ENCODE peak calls at places on chromosomes 3 and 15, in four cellular contexts. One of them, this sample, is unnamed.

GRCh38 chr3:61932499-61932898 is 371.1 kb downstream of the PTPRG start:
- DNase-seq in kidney: no peak
- DNase-seq in keratinocyte: no peak
- DNase-seq in heart left ventricle: no peak
- DNase-seq in this sample: no peak

GRCh38 chr15:81945014-81945615 is 100.7 kb downstream of the MEX3B start:
- DNase-seq in heart left ventricle: no peak
- DNase-seq in kidney: no peak
- DNase-seq in keratinocyte: no peak
- DNase-seq in this sample: no peak

GRCh38 chr3:9826815-9827574 is 16.8 kb downstream of the RPUSD3 start:
- DNase-seq in kidney: no peak
- DNase-seq in heart left ventricle: no peak
- DNase-seq in keratinocyte: no peak
- DNase-seq in this sample: peak; percentile 63

GRCh38 chr3:12004741-12005513 is 739 bp downstream of the SYN2 start:
- DNase-seq in keratinocyte: no peak
- DNase-seq in kidney: no peak
- DNase-seq in heart left ventricle: no peak
- DNase-seq in this sample: no peak

GRCh38 chr15:65518633-65519285 is 1.3 kb upstream of the DPP8 start:
- DNase-seq in keratinocyte: no peak
- DNase-seq in kidney: no peak
- DNase-seq in heart left ventricle: no peak
- DNase-seq in this sample: no peak

GRCh38 chr3:165191476-165191875 is 4.7 kb downstream of the SLITRK3 start:
- DNase-seq in kidney: no peak
- DNase-seq in keratinocyte: no peak
- DNase-seq in heart left ventricle: no peak
- DNase-seq in this sample: no peak

GRCh38 chr3:50120364-50121095 is 31.8 kb downstream of the RBM5 start:
- DNase-seq in keratinocyte: no peak
- DNase-seq in heart left ventricle: no peak
- DNase-seq in kidney: peak; percentile 59
- DNase-seq in this sample: no peak

GRCh38 chr3:143067201-143067600 is 52.4 kb upstream of the CHST2 start:
- DNase-seq in heart left ventricle: no peak
- DNase-seq in keratinocyte: no peak
- DNase-seq in kidney: no peak
- DNase-seq in this sample: no peak

GRCh38 chr3:56754753-56755365 is 46.9 kb downstream of the ARHGEF3 start:
- DNase-seq in heart left ventricle: peak; percentile 34
- DNase-seq in kidney: peak; percentile 76
- DNase-seq in keratinocyte: no peak
- DNase-seq in this sample: no peak

GRCh38 chr15:68317281-68318007 is 39.9 kb downstream of the FEM1B start:
- DNase-seq in keratinocyte: no peak
- DNase-seq in heart left ventricle: no peak
- DNase-seq in kidney: peak; percentile 43
- DNase-seq in this sample: no peak

GRCh38 chr15:20356444-20357138 is 185.0 kb downstream of the GOLGA6L6 start:
- DNase-seq in heart left ventricle: peak; percentile 59
- DNase-seq in kidney: peak; percentile 83
- DNase-seq in keratinocyte: no peak
- DNase-seq in this sample: peak; percentile 91

GRCh38 chr3:119258915-119259314 is 18.2 kb upstream of the B4GALT4 start:
- DNase-seq in heart left ventricle: no peak
- DNase-seq in keratinocyte: no peak
- DNase-seq in kidney: no peak
- DNase-seq in this sample: no peak

GRCh38 chr3:133827136-133827535 is 21.5 kb downstream of the SRPRB start:
- DNase-seq in kidney: no peak
- DNase-seq in keratinocyte: no peak
- DNase-seq in heart left ventricle: no peak
- DNase-seq in this sample: no peak

GRCh38 chr3:127172670-127173515 is 20.0 kb upstream of the PRR23E start:
- DNase-seq in kidney: peak; percentile 69
- DNase-seq in keratinocyte: no peak
- DNase-seq in heart left ventricle: no peak
- DNase-seq in this sample: peak; percentile 38

GRCh38 chr3:39170461-39170860 is 17.1 kb upstream of the CSRNP1 start:
- DNase-seq in heart left ventricle: no peak
- DNase-seq in keratinocyte: no peak
- DNase-seq in kidney: no peak
- DNase-seq in this sample: no peak

GRCh38 chr3:62557450-62557849 is 184.1 kb upstream of the FEZF2 start:
- DNase-seq in keratinocyte: no peak
- DNase-seq in heart left ventricle: no peak
- DNase-seq in kidney: no peak
- DNase-seq in this sample: no peak

GRCh38 chr15:90059208-90059985 is 42.9 kb downstream of the IDH2 start:
- DNase-seq in kidney: peak; percentile 87
- DNase-seq in heart left ventricle: peak; percentile 78
- DNase-seq in keratinocyte: no peak
- DNase-seq in this sample: no peak

GRCh38 chr3:23735062-23735461 is 70.7 kb upstream of the UBE2E1 start:
- DNase-seq in kidney: no peak
- DNase-seq in keratinocyte: no peak
- DNase-seq in heart left ventricle: no peak
- DNase-seq in this sample: peak; percentile 52

GRCh38 chr3:54572197-54572895 is 355.5 kb downstream of the LRTM1 start:
- DNase-seq in kidney: no peak
- DNase-seq in heart left ventricle: no peak
- DNase-seq in keratinocyte: peak; percentile 5
- DNase-seq in this sample: no peak

GRCh38 chr3:160667452-160667851 is 9.5 kb upstream of the ARL14 start:
- DNase-seq in heart left ventricle: no peak
- DNase-seq in kidney: no peak
- DNase-seq in keratinocyte: peak; percentile 13
- DNase-seq in this sample: peak; percentile 98

GRCh38 chr15:43187544-43188155 is 2.4 kb downstream of the CCNDBP1 start:
- DNase-seq in heart left ventricle: no peak
- DNase-seq in kidney: no peak
- DNase-seq in keratinocyte: peak; percentile 41
- DNase-seq in this sample: peak; percentile 76

GRCh38 chr3:193930247-193930646 is 205.7 kb upstream of the HES1 start:
- DNase-seq in kidney: no peak
- DNase-seq in keratinocyte: no peak
- DNase-seq in heart left ventricle: no peak
- DNase-seq in this sample: no peak

GRCh38 chr15:40088929-40089755 is 19.5 kb downstream of the BMF start:
- DNase-seq in kidney: peak; percentile 50
- DNase-seq in keratinocyte: no peak
- DNase-seq in heart left ventricle: peak; percentile 27
- DNase-seq in this sample: no peak

GRCh38 chr3:10235551-10235950 is 12.7 kb upstream of the TATDN2 start:
- DNase-seq in keratinocyte: no peak
- DNase-seq in kidney: no peak
- DNase-seq in heart left ventricle: no peak
- DNase-seq in this sample: no peak

GRCh38 chr3:139846729-139847128 is 88.3 kb upstream of the CLSTN2 start:
- DNase-seq in heart left ventricle: no peak
- DNase-seq in keratinocyte: no peak
- DNase-seq in kidney: no peak
- DNase-seq in this sample: no peak

GRCh38 chr3:48820626-48821324 is 26.9 kb downstream of the PRKAR2A start:
- DNase-seq in heart left ventricle: peak; percentile 29
- DNase-seq in keratinocyte: no peak
- DNase-seq in kidney: no peak
- DNase-seq in this sample: peak; percentile 45

GRCh38 chr15:99956022-99956775 is 223.0 kb upstream of the LYSMD4 start:
- DNase-seq in kidney: no peak
- DNase-seq in keratinocyte: peak; percentile 38
- DNase-seq in heart left ventricle: no peak
- DNase-seq in this sample: no peak

GRCh38 chr3:52310861-52311566 is 5.1 kb upstream of the DNAH1 start:
- DNase-seq in keratinocyte: no peak
- DNase-seq in kidney: no peak
- DNase-seq in heart left ventricle: no peak
- DNase-seq in this sample: no peak

GRCh38 chr3:63847718-63848450 is 15.7 kb downstream of the THOC7 start:
- DNase-seq in heart left ventricle: no peak
- DNase-seq in kidney: no peak
- DNase-seq in keratinocyte: no peak
- DNase-seq in this sample: peak; percentile 58

GRCh38 chr15:81013396-81013929 is 12.7 kb downstream of the TLNRD1 start:
- DNase-seq in heart left ventricle: no peak
- DNase-seq in keratinocyte: no peak
- DNase-seq in kidney: no peak
- DNase-seq in this sample: no peak

GRCh38 chr15:63904042-63904441 is 70.3 kb upstream of the HERC1 start:
- DNase-seq in kidney: no peak
- DNase-seq in heart left ventricle: no peak
- DNase-seq in keratinocyte: no peak
- DNase-seq in this sample: no peak

GRCh38 chr3:11655188-11655928 is 11.6 kb upstream of the VGLL4 start:
- DNase-seq in kidney: no peak
- DNase-seq in heart left ventricle: no peak
- DNase-seq in keratinocyte: no peak
- DNase-seq in this sample: peak; percentile 31

GRCh38 chr3:28726840-28727239 is 378.2 kb upstream of the AZI2 start:
- DNase-seq in keratinocyte: no peak
- DNase-seq in heart left ventricle: peak; percentile 60
- DNase-seq in kidney: no peak
- DNase-seq in this sample: peak; percentile 66

GRCh38 chr15:96028620-96029019 is 301.9 kb upstream of the NR2F2 start:
- DNase-seq in kidney: no peak
- DNase-seq in heart left ventricle: no peak
- DNase-seq in keratinocyte: no peak
- DNase-seq in this sample: no peak

GRCh38 chr3:149575213-149575961 is 82.4 kb downstream of the WWTR1 start:
- DNase-seq in keratinocyte: no peak
- DNase-seq in heart left ventricle: peak; percentile 76
- DNase-seq in kidney: no peak
- DNase-seq in this sample: peak; percentile 91

GRCh38 chr15:71199384-71200351 is 84.4 kb downstream of the THSD4 start:
- DNase-seq in keratinocyte: no peak
- DNase-seq in heart left ventricle: no peak
- DNase-seq in kidney: no peak
- DNase-seq in this sample: no peak

GRCh38 chr3:150528359-150528797 is 17.9 kb downstream of the SERP1 start:
- DNase-seq in kidney: no peak
- DNase-seq in keratinocyte: no peak
- DNase-seq in heart left ventricle: no peak
- DNase-seq in this sample: peak; percentile 56

GRCh38 chr3:23810342-23811116 is 4.8 kb downstream of the UBE2E1 start:
- DNase-seq in keratinocyte: no peak
- DNase-seq in kidney: peak; percentile 85
- DNase-seq in heart left ventricle: peak; percentile 59
- DNase-seq in this sample: peak; percentile 54

GRCh38 chr15:40092416-40093223 is 16.1 kb downstream of the BMF start:
- DNase-seq in keratinocyte: no peak
- DNase-seq in heart left ventricle: peak; percentile 78
- DNase-seq in kidney: peak; percentile 90
- DNase-seq in this sample: no peak

DNA sequence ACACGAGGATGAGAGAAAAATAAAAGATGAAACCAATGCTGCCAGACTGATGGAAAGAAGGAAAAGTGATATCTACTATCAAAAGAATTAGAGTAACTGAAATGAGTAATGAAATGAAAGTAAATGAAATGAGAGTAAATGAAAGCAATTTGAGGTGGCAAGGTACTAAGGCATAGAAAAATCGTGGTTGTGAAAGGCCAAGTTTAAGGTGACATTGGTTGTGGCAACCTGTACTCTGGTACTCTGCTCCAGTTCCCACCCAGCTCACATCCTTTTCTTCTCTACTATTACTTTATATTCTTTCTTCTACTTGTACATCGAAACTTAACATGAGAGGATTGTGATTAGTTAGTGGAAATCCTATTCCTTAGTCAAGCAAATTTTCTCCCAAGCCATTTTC is 10.1 kb downstream of the RFX7 start:
- DNase-seq in heart left ventricle: no peak
- DNase-seq in keratinocyte: no peak
- DNase-seq in kidney: no peak
- DNase-seq in this sample: no peak
- H3K9me3 ChIP-seq in heart left ventricle: no peaks in the 10 kb centered on the region
- H3K9me3 ChIP-seq in keratinocyte: peaks cover 2% of the 10 kb centered on the region
- H3K9me3 ChIP-seq in kidney: no peaks in the 10 kb centered on the region
- H3K9me3 ChIP-seq in this sample: no peaks in the 10 kb centered on the region

GRCh38 chr3:13896473-13897154 is 16.7 kb upstream of the WNT7A start:
- DNase-seq in kidney: no peak
- DNase-seq in keratinocyte: no peak
- DNase-seq in heart left ventricle: no peak
- DNase-seq in this sample: peak; percentile 90
- H3K9me3 ChIP-seq in kidney: peaks cover 3% of the 10 kb centered on the region
- H3K9me3 ChIP-seq in keratinocyte: peaks cover 6% of the 10 kb centered on the region
- H3K9me3 ChIP-seq in heart left ventricle: no peaks in the 10 kb centered on the region
- H3K9me3 ChIP-seq in this sample: peaks cover 14% of the 10 kb centered on the region

GRCh38 chr3:187002915-187003314 is 72.6 kb downstream of the ST6GAL1 start:
- DNase-seq in kidney: no peak
- DNase-seq in keratinocyte: no peak
- DNase-seq in heart left ventricle: no peak
- DNase-seq in this sample: no peak
- H3K9me3 ChIP-seq in kidney: no peaks in the 10 kb centered on the region
- H3K9me3 ChIP-seq in keratinocyte: no peaks in the 10 kb centered on the region
- H3K9me3 ChIP-seq in heart left ventricle: no peaks in the 10 kb centered on the region
- H3K9me3 ChIP-seq in this sample: no peaks in the 10 kb centered on the region

GRCh38 chr15:25106209-25106608 is 151.4 kb downstream of the SNRPN start:
- DNase-seq in kidney: no peak
- DNase-seq in heart left ventricle: no peak
- DNase-seq in keratinocyte: no peak
- DNase-seq in this sample: no peak
- H3K9me3 ChIP-seq in kidney: peaks cover 1% of the 10 kb centered on the region
- H3K9me3 ChIP-seq in heart left ventricle: no peaks in the 10 kb centered on the region
- H3K9me3 ChIP-seq in keratinocyte: peaks cover 2% of the 10 kb centered on the region
- H3K9me3 ChIP-seq in this sample: peaks cover 17% of the 10 kb centered on the region

This sample was measured in PC-3.